ENCODE peak calls at places on chromosome 21, in six cellular contexts. U is K562, T is H1, A is GM12891, R is GM12878, E is HepG2. Z is an unnamed sample.

GRCh38 chr21:18265955-18266354 is 21.3 kb downstream of the CHODL start:
- DNase-seq in U (no peak), T (no peak), A (no peak), R (no peak), E (no peak), Z (no peak)

GRCh38 chr21:15774590-15774989 is 44.8 kb downstream of the USP25 start:
- DNase-seq in U (no peak), T (no peak), A (no peak), R (no peak), E (no peak), Z (no peak)

GRCh38 chr21:29265690-29266479 is 32.8 kb upstream of the BACH1 start:
- DNase-seq in U (no peak), T (no peak), A (no peak), R (peak; percentile 30), E (no peak), Z (no peak)

GRCh38 chr21:30689822-30690221 is 28.8 kb downstream of the KRTAP21-3 start:
- DNase-seq in U (no peak), T (no peak), A (no peak), R (no peak), E (no peak), Z (no peak)

GRCh38 chr21:31447477-31447876 is 103.4 kb upstream of the TIAM1 start:
- DNase-seq in U (no peak), T (no peak), A (no peak), R (no peak), E (no peak), Z (no peak)

GRCh38 chr21:31117046-31117916 is 79.0 kb upstream of the KRTAP19-8 start:
- DNase-seq in U (no peak), T (no peak), A (no peak), R (no peak), E (no peak), Z (no peak)

GRCh38 chr21:21740207-21740606 is 742.0 kb downstream of the NCAM2 start:
- DNase-seq in U (no peak), T (no peak), A (no peak), R (no peak), E (no peak), Z (no peak)

GRCh38 chr21:44737706-44738354 is 26.5 kb upstream of the TSPEAR start:
- DNase-seq in U (no peak), T (no peak), A (no peak), R (no peak), E (no peak), Z (no peak)

GRCh38 chr21:29299906-29300546 is 1.3 kb downstream of the BACH1 start:
- DNase-seq in U (peak; percentile 64), T (no peak), A (no peak), R (peak; percentile 68), E (peak; percentile 87), Z (peak; percentile 23)

GRCh38 chr21:28799926-28800325 is 192.8 kb downstream of the LTN1 start:
- DNase-seq in U (no peak), T (no peak), A (no peak), R (no peak), E (no peak), Z (no peak)

GRCh38 chr21:14712121-14712520 is 166.0 kb upstream of the SAMSN1 start:
- DNase-seq in U (no peak), T (no peak), A (no peak), R (no peak), E (no peak), Z (no peak)

GRCh38 chr21:42395302-42395701 is 550 bp downstream of the TMPRSS3 start:
- DNase-seq in U (no peak), T (no peak), A (no peak), R (no peak), E (no peak), Z (no peak)

GRCh38 chr21:42397291-42398129 is 1.7 kb upstream of the TMPRSS3 start:
- DNase-seq in U (no peak), T (no peak), A (no peak), R (no peak), E (no peak), Z (no peak)

GRCh38 chr21:42398414-42399030 is 2.7 kb upstream of the TMPRSS3 start:
- DNase-seq in U (no peak), T (no peak), A (no peak), R (no peak), E (no peak), Z (no peak)

GRCh38 chr21:42398130-42398394 is 2.2 kb upstream of the TMPRSS3 start:
- DNase-seq in U (no peak), T (no peak), A (no peak), R (no peak), E (no peak), Z (no peak)

GRCh38 chr21:42395910-42396625 is at the start of gene TMPRSS3:
- DNase-seq in U (no peak), T (no peak), A (no peak), R (no peak), E (no peak), Z (no peak)
- TF ChIP-seq POLR2AphosphoS5 in U (no peak), T (no peak), A (no peak), R (no peak), E (no peak), Z (no peak)

DNA sequence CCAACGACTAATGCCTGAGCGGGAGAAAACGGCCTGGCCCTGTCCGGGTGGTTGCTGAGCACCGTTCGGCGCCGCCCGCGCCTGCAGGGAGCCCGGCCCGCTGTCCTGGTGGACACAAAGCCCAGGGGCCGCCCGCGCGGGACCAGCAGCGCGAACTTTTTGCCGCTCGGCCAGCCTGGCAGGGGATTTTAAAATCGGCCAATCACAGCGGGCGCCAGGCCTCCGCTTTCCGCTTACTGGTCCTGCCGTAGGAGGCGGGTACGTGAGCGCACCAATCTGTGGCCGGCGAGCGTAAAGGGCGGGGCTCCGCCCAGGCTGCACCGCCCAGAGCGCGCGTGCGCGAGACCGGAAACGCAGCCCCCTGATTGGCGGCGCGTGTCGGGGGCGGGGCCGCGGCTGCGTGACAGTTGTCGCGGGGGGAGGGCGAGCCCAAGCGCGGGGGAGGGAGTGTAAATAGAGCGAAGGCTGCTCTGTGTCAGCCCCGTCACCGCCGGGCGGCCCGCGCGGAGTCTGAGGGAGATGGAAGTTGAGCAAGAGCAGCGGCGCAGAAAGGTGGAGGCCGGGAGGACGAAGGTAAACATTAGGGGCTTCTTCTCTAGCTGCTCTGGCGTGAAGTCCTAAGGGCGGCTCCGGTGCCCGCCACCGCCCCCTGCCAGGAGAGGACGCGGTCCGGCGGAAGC is at the start of the genes C21orf58 and PCNT:
- DNase-seq in U (peak; percentile 99), T (peak; percentile 88), A (peak; percentile 97), R (peak; percentile 89), E (peak; percentile 92), Z (peak; percentile 95)
- TF ChIP-seq POLR2A in U (peak; percentile 96), T (no peak), A (peak; percentile 61), R (peak; percentile 89), E (no peak), Z (peak; percentile 77)

GRCh38 chr21:37557261-37557950 is 190.8 kb downstream of the DYRK1A start:
- DNase-seq in U (no peak), T (no peak), A (peak; percentile 62), R (peak; percentile 91), E (peak; percentile 28), Z (peak; percentile 64)
- TF ChIP-seq TAF1 in U (no peak), T (no peak), A (no peak), R (no peak), E (no peak), Z (no peak)

DNA sequence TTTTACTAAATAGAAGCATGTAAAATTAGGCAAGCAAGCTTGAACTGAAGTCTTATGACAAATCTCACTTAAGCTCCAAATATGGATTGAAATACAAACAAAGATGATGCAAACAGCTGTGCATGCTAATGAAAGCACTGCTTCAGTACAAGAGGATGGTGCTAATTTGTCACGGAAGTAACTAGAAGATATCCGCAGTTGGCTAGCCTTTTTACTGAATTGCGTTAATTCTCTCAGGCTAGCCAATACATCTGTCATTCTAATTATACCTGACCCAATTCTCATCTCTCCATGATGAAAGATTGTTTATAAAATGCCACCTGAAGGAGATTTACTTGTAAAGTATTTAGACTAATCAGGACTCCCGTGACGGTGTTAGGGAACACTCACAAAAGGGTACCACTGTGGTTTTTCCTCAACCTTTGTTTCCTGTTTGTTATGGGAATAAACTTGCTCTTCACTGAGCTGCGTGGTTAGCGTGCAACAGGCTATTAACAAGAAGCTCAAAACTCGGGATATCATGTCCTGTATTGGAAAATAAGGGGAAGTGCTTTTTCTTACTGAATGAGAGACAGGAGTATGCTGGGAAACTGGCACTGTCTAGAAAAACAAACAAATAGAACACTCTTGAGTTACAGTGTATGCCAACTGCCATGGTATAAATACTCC is 162.5 kb downstream of the APP start:
- DNase-seq in U (no peak), T (no peak), A (no peak), R (no peak), E (no peak), Z (no peak)
- TF ChIP-seq POLR2AphosphoS5 in U (no peak), T (no peak), A (no peak), R (no peak), E (no peak), Z (no peak)

GRCh38 chr21:33488936-33489335 is 2.6 kb downstream of the DNAJC28 start:
- DNase-seq in U (no peak), T (no peak), A (no peak), R (no peak), E (no peak), Z (no peak)

GRCh38 chr21:33492571-33492970 is 1.1 kb upstream of the DNAJC28 start:
- DNase-seq in U (no peak), T (no peak), A (no peak), R (no peak), E (no peak), Z (no peak)

GRCh38 chr21:33490991-33491372 is 534 bp downstream of the DNAJC28 start:
- DNase-seq in U (no peak), T (no peak), A (no peak), R (no peak), E (no peak), Z (no peak)

GRCh38 chr21:33487996-33488395 is 3.5 kb downstream of the DNAJC28 start:
- DNase-seq in U (no peak), T (no peak), A (no peak), R (no peak), E (no peak), Z (no peak)

DNA sequence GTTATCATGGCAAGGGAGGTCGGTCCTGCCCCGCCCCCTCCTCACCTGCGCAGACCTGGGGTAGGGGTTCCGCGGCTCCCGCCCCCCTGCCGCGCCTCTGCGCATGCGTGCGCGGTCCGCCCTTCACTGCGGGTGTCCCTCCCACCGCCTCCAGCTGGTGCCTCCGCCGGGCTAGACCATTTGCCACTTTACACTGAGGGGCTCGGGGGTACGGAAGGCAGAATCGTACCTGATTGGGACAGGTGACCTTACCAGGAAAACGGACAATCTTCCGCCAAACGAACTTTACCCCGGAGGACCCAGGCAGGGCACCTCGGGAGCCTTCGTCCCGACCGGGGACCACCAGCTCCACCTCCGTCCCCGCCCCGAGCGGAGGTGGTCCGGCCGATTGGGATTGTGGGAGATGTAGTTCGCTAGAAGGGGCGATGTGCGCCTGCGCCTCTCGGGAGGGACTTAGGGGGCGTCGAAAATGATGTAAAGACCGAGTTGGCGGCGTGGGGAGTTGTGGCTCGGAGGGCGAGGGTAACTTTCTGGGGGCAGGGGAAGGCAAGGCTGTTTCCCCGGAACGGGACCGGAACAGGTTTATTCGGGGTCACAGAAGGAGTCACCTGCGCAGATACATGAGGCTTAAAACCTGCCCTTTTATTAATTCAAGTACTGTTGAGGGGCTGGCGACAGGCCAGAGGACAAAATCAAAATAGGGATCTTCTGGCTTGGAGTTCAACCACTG is at the start of gene DNAJC28:
- DNase-seq in U (peak; percentile 98), T (peak; percentile 87), A (peak; percentile 92), R (peak; percentile 80), E (peak; percentile 87), Z (peak; percentile 94)
- TF ChIP-seq POLR2A in U (peak; percentile 85), T (no peak), A (no peak), R (peak; percentile 65), E (peak; percentile 83), Z (peak; percentile 36)

GRCh38 chr21:26782349-26782748 is 62.9 kb downstream of the ADAMTS1 start:
- DNase-seq in U (no peak), T (no peak), A (no peak), R (no peak), E (no peak), Z (no peak)
- TF ChIP-seq TAF1 in U (no peak), T (no peak), A (no peak), R (no peak), E (no peak), Z (no peak)

GRCh38 chr21:46559291-46559983 is 45.4 kb downstream of the S100B start:
- DNase-seq in U (no peak), T (no peak), A (no peak), R (peak; percentile 34), E (peak; percentile 41), Z (no peak)
- TF ChIP-seq POLR2AphosphoS5 in U (no peak), T (no peak), A (no peak), R (no peak), E (no peak), Z (no peak)

Z was measured in GM12892.